ENCODE peak calls at places on chromosomes 1 and 21, in five cellular contexts. One of them, this sample, is unnamed. For H3K4me1, the result is how much of the 10 kb centered on the place peaks cover.

GRCh38 chr21:28714795-28715464 is 277.7 kb downstream of the LTN1 start:
- DNase-seq in transverse colon: no peak
- DNase-seq in fibroblast of lung: peak
- DNase-seq in hepatocyte: no peak
- DNase-seq in cardiac muscle cell: no peak
- DNase-seq in this sample: no peak

GRCh38 chr21:42862123-42862475 is 17.2 kb downstream of the WDR4 start:
- DNase-seq in fibroblast of lung: no peak
- DNase-seq in transverse colon: no peak
- DNase-seq in cardiac muscle cell: no peak
- DNase-seq in hepatocyte: no peak
- DNase-seq in this sample: no peak

GRCh38 chr1:184283999-184284398 is 102.8 kb upstream of the C1orf21 start:
- DNase-seq in cardiac muscle cell: no peak
- DNase-seq in hepatocyte: peak
- DNase-seq in transverse colon: peak
- DNase-seq in fibroblast of lung: peak
- DNase-seq in this sample: peak

GRCh38 chr1:910311-910880 is 13.3 kb upstream of the SAMD11 start:
- DNase-seq in hepatocyte: peak
- DNase-seq in cardiac muscle cell: no peak
- DNase-seq in fibroblast of lung: no peak
- DNase-seq in transverse colon: no peak
- DNase-seq in this sample: peak

GRCh38 chr1:167922023-167922422 is 8.1 kb upstream of the ADCY10 start:
- DNase-seq in transverse colon: no peak
- DNase-seq in hepatocyte: no peak
- DNase-seq in fibroblast of lung: peak
- DNase-seq in cardiac muscle cell: no peak
- DNase-seq in this sample: no peak

GRCh38 chr1:147168626-147169058 is 3.6 kb downstream of the PRKAB2 start:
- DNase-seq in cardiac muscle cell: peak
- DNase-seq in fibroblast of lung: peak
- DNase-seq in transverse colon: peak
- DNase-seq in hepatocyte: peak
- DNase-seq in this sample: peak

GRCh38 chr1:21509351-21510112 is at the start of gene ALPL:
- DNase-seq in hepatocyte: no peak
- DNase-seq in cardiac muscle cell: no peak
- DNase-seq in transverse colon: no peak
- DNase-seq in fibroblast of lung: no peak
- DNase-seq in this sample: no peak

GRCh38 chr21:26049803-26050202 is 120.8 kb downstream of the APP start:
- DNase-seq in cardiac muscle cell: no peak
- DNase-seq in fibroblast of lung: no peak
- DNase-seq in hepatocyte: no peak
- DNase-seq in transverse colon: no peak
- DNase-seq in this sample: no peak

GRCh38 chr1:1240822-1241587 is 5.5 kb downstream of the C1QTNF12 start:
- DNase-seq in fibroblast of lung: no peak
- DNase-seq in cardiac muscle cell: no peak
- DNase-seq in hepatocyte: no peak
- DNase-seq in transverse colon: no peak
- DNase-seq in this sample: no peak

GRCh38 chr21:14630556-14631069 is 84.5 kb upstream of the SAMSN1 start:
- DNase-seq in fibroblast of lung: no peak
- DNase-seq in transverse colon: no peak
- DNase-seq in cardiac muscle cell: no peak
- DNase-seq in hepatocyte: no peak
- DNase-seq in this sample: no peak

GRCh38 chr21:25722631-25723030 is 12.1 kb downstream of the ATP5PF start:
- DNase-seq in hepatocyte: no peak
- DNase-seq in cardiac muscle cell: peak
- DNase-seq in fibroblast of lung: no peak
- DNase-seq in transverse colon: no peak
- DNase-seq in this sample: no peak

GRCh38 chr1:173714441-173714758 is 381 bp upstream of the KLHL20 start:
- DNase-seq in hepatocyte: no peak
- DNase-seq in transverse colon: no peak
- DNase-seq in fibroblast of lung: no peak
- DNase-seq in cardiac muscle cell: no peak
- DNase-seq in this sample: no peak

GRCh38 chr1:74395492-74395891 is 116.9 kb downstream of the LRRC53 start:
- DNase-seq in transverse colon: no peak
- DNase-seq in hepatocyte: no peak
- DNase-seq in cardiac muscle cell: no peak
- DNase-seq in fibroblast of lung: peak
- DNase-seq in this sample: no peak

GRCh38 chr1:40802078-40803075 is 18.8 kb downstream of the KCNQ4 start:
- DNase-seq in hepatocyte: peak
- DNase-seq in transverse colon: peak
- DNase-seq in fibroblast of lung: peak
- DNase-seq in cardiac muscle cell: peak
- DNase-seq in this sample: peak

GRCh38 chr1:17425806-17426205 is 13.7 kb downstream of the RCC2 start:
- DNase-seq in hepatocyte: no peak
- DNase-seq in cardiac muscle cell: no peak
- DNase-seq in fibroblast of lung: no peak
- DNase-seq in transverse colon: no peak
- DNase-seq in this sample: no peak

GRCh38 chr1:26602378-26602959 is 72.9 kb downstream of the RPS6KA1 start:
- DNase-seq in fibroblast of lung: peak
- DNase-seq in transverse colon: peak
- DNase-seq in cardiac muscle cell: peak
- DNase-seq in hepatocyte: peak
- DNase-seq in this sample: peak

GRCh38 chr1:208631057-208631456 is 386.9 kb upstream of the PLXNA2 start:
- DNase-seq in hepatocyte: no peak
- DNase-seq in cardiac muscle cell: no peak
- DNase-seq in transverse colon: no peak
- DNase-seq in fibroblast of lung: no peak
- DNase-seq in this sample: no peak

GRCh38 chr1:220300442-220301121 is 28.3 kb upstream of the RAB3GAP2 start:
- DNase-seq in transverse colon: peak
- DNase-seq in hepatocyte: peak
- DNase-seq in fibroblast of lung: peak
- DNase-seq in cardiac muscle cell: peak
- DNase-seq in this sample: peak
- H3K4me3 ChIP-seq in transverse colon: no peak
- H3K4me3 ChIP-seq in hepatocyte: no peak
- H3K4me3 ChIP-seq in fibroblast of lung: peak
- H3K4me3 ChIP-seq in cardiac muscle cell: no peak
- H3K4me3 ChIP-seq in this sample: no peak

GRCh38 chr1:234681065-234681464 is 71.1 kb upstream of the IRF2BP2 start:
- DNase-seq in transverse colon: no peak
- DNase-seq in fibroblast of lung: no peak
- DNase-seq in cardiac muscle cell: no peak
- DNase-seq in hepatocyte: no peak
- DNase-seq in this sample: no peak
- H3K27ac ChIP-seq in transverse colon: no peak
- H3K27ac ChIP-seq in fibroblast of lung: no peak
- H3K27ac ChIP-seq in cardiac muscle cell: no peak
- H3K27ac ChIP-seq in hepatocyte: no peak
- H3K27ac ChIP-seq in this sample: no peak

DNA sequence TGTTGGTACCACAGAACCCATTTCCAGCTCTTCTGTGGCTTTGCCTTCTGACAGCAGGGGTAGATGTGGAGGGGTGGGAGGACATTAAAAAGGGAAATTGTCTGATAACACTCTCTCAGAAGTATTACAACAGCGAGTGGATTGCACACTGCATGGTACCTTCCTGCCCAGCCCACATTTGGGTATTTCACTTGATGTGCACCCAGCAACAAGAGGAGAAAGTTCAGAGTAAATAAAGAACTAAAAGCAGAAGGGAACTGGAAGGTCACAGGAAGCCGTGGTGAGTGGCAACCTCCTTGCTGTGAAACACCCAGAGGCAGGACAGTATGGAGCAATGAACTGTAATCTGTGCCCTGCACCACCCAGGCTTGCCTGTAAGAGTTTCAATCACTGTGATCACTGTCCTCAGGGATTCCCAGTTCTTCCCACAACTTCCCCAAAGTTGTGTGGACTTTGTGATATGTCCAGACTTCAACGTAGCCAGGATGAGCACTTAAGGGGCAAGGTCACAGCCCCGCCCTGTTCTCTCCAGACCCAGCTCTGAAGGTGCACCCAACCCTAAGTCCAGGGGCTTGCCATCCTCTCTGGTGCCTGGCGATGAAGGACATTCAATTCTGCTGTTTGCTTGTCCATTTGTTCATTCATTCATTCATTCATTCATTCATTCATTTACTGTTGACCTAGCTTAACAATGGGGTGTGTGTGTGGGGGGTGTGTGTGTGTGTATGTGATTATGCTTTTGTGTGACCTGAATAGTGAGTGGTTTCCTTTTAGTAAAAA is 18.7 kb upstream of the F5 start:
- DNase-seq in fibroblast of lung: no peak
- DNase-seq in hepatocyte: no peak
- DNase-seq in cardiac muscle cell: no peak
- DNase-seq in transverse colon: no peak
- DNase-seq in this sample: no peak
- H3K4me1 ChIP-seq in fibroblast of lung: under half
- H3K4me1 ChIP-seq in hepatocyte: under half
- H3K4me1 ChIP-seq in cardiac muscle cell: under half
- H3K4me1 ChIP-seq in transverse colon: under half
- H3K4me1 ChIP-seq in this sample: under half

DNA sequence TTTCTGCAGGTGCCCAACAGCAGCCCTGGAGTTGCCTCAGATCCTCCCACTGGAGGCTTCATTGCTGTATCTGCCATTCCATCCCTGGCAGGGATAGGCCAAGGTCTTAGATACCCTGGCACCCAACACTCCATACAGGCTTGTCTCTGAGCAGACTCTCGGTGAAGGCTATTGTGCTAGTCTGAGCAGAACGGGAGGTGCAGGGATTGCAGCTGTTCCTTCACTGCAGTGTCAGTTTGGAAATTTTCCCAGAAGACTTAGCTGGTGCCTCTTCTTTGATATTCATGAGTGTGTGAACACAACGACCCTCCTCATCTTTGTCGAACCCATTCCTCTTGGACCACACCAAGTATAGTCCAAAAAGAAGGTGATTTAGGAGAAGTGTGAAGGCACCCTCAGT is 39.1 kb upstream of the HAO2 start:
- DNase-seq in transverse colon: no peak
- DNase-seq in cardiac muscle cell: no peak
- DNase-seq in hepatocyte: no peak
- DNase-seq in fibroblast of lung: no peak
- DNase-seq in this sample: no peak
- H3K4me3 ChIP-seq in transverse colon: no peak
- H3K4me3 ChIP-seq in cardiac muscle cell: no peak
- H3K4me3 ChIP-seq in hepatocyte: no peak
- H3K4me3 ChIP-seq in fibroblast of lung: no peak
- H3K4me3 ChIP-seq in this sample: no peak

DNA sequence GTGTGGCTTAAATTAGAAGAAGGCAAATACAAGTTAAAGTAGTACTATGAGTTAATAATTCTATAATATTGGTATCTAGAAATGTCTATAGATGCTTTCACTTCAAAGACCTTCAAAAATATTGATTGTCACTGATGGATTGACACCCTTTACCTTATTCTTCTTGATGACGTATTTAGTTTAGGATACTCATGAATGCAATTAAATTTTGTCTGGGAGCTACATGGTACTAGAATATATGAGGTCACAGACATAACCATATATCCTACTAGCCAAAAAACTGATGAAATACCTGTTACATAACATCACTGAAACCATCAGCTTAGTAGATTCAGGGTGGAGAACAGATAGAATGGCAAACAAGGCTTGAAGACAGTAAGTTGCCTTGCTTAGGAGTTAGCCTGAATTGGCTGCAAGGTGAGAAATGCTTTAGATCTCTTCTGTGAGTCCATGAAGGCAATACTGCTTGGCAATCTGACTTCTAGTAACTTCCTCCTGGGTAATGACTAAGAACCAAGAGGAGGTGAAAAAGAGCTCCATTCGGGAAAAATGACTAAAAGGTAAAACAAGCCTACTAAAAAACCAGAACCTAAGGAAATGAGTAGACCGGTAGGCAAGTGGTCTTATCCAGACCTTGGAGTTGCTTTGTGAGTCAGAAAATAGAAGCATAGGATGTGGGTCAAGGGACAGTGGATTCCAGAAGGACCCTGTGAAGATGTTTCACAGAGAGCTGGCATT is 16.9 kb upstream of the ARHGAP29 start:
- DNase-seq in hepatocyte: no peak
- DNase-seq in fibroblast of lung: peak
- DNase-seq in transverse colon: no peak
- DNase-seq in cardiac muscle cell: no peak
- DNase-seq in this sample: no peak
- H3K27ac ChIP-seq in hepatocyte: peak
- H3K27ac ChIP-seq in fibroblast of lung: no peak
- H3K27ac ChIP-seq in transverse colon: no peak
- H3K27ac ChIP-seq in cardiac muscle cell: no peak
- H3K27ac ChIP-seq in this sample: no peak

DNA sequence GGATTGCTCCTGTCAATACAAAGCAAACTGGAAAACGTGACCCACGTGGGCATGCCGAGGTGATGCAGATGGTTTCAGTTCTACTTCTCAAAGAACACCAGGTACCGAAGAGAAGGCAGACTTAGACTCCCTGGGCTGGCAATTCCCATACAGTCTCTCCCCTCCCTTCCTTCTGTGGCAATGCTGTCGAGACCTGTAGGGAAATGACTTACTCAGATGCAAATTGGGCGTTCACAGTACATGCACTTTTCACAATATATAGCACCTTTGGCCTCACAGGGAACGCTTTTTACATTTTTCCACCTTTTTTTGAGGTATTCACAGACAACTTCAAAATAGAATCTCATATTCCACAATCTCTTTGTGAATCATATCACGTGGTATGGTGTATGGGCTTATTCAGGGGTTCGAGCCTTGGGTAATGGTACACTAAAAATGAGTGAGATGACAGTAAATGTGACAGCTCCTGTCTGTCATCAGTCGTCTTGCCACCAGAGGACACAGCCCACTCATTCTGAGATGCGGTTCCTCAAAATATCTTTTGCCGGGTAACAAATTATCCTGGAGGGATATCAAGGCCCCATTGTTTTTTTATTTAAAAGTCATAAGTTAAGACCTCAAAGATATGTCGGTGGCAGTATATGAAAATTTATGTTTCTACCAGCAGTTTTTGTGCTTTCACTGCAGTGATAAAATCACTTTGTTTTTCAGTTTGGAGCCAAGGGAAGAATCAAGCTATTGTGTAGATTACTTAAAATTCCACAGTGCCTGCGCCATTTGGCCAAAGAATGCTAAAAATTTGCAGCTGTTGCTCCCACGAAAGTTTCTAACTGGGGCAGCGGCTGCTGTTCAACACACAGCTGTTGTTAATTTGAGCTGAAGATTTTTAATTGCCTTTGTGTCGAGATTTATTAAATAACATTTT is 168.4 kb downstream of the ZZZ3 start:
- DNase-seq in cardiac muscle cell: peak
- DNase-seq in transverse colon: no peak
- DNase-seq in fibroblast of lung: peak
- DNase-seq in hepatocyte: no peak
- DNase-seq in this sample: no peak
- H3K4me1 ChIP-seq in cardiac muscle cell: under half
- H3K4me1 ChIP-seq in transverse colon: under half
- H3K4me1 ChIP-seq in fibroblast of lung: under half
- H3K4me1 ChIP-seq in hepatocyte: under half
- H3K4me1 ChIP-seq in this sample: under half